ENCODE peak calls at places on chromosomes 12 and 14, in eight cellular contexts. R is foreskin melanocyte; N is GM23248; E is effector CD4-positive, alpha-beta T cell; S is Panc1; L is T-helper 2 cell; G is Karpas-422; Z is SK-N-DZ. C is an unnamed sample.

GRCh38 chr12:109304485-109304884 is 4.6 kb downstream of the FOXN4 start:
- DNase-seq in R (no peak), N (no peak), E (no peak), S (no peak), L (no peak), G (no peak), Z (peak), C (peak)

GRCh38 chr14:86858043-86858442 is 1134.9 kb downstream of the GALC start:
- DNase-seq in R (no peak), N (no peak), E (no peak), S (no peak), L (no peak), G (no peak), Z (no peak), C (no peak)

GRCh38 chr14:106803379-106803778 is 1277.0 kb downstream of the TMEM121 start:
- DNase-seq in R (no peak), N (no peak), E (no peak), S (no peak), L (no peak), G (no peak), Z (no peak), C (no peak)

GRCh38 chr14:69560826-69561225 is 13.8 kb downstream of the CCDC177 start:
- DNase-seq in R (no peak), N (no peak), E (no peak), S (no peak), L (no peak), G (no peak), Z (no peak), C (no peak)

GRCh38 chr14:101109981-101110728 is 206.6 kb upstream of the RTL1 start:
- DNase-seq in R (no peak), N (no peak), E (no peak), S (no peak), L (no peak), G (no peak), Z (no peak), C (no peak)

GRCh38 chr12:115598827-115599226 is 678.7 kb downstream of the MED13L start:
- DNase-seq in R (peak), N (peak), E (no peak), S (no peak), L (no peak), G (no peak), Z (peak), C (peak)

GRCh38 chr14:23185046-23185445 is 1.6 kb upstream of the SLC7A8 start:
- DNase-seq in R (peak), N (peak), E (no peak), S (no peak), L (no peak), G (no peak), Z (no peak), C (no peak)

GRCh38 chr12:124898200-124898950 is 16.1 kb downstream of the UBC start:
- DNase-seq in R (no peak), N (peak), E (peak), S (no peak), L (peak), G (peak), Z (no peak), C (peak)

GRCh38 chr14:20624495-20625070 is 16.9 kb downstream of the OR6S1 start:
- DNase-seq in R (peak), N (peak), E (peak), S (no peak), L (peak), G (peak), Z (no peak), C (peak)

GRCh38 chr12:59151243-59151642 is 230.9 kb upstream of the LRIG3 start:
- DNase-seq in R (no peak), N (peak), E (no peak), S (no peak), L (no peak), G (no peak), Z (no peak), C (no peak)

GRCh38 chr14:63134801-63135200 is 69.4 kb upstream of the RHOJ start:
- DNase-seq in R (no peak), N (peak), E (no peak), S (no peak), L (no peak), G (peak), Z (no peak), C (peak)

GRCh38 chr12:109759595-109759994 is 46.0 kb downstream of the FAM222A start:
- DNase-seq in R (no peak), N (no peak), E (no peak), S (no peak), L (no peak), G (no peak), Z (no peak), C (no peak)

GRCh38 chr14:24428628-24429394 is 657 bp downstream of the CBLN3 start:
- DNase-seq in R (no peak), N (peak), E (no peak), S (no peak), L (no peak), G (no peak), Z (no peak), C (no peak)